ENCODE peak calls at places on chromosomes 7 and 10, in six cellular contexts. L is GM04504; R is WTC11; W is brain pericyte; C is activated T-helper 1 cell treated with anti-CD3 and anti-CD28 coated beads, Interleukin-12 subunit alpha, Interleukin-12 subunit beta, Interleukin-2, Interleukin-4 antibody, amounts not matched to agents 30 ng/mL and 10 ng/mL and 1 ng/mL, durations not matched to agents 14 hours and 24 hours and 36 hours; H is neural crest cell. T is an unnamed sample.
A peak's percentile ranks its signal among the peaks of the same experiment; 100 is the strongest.

GRCh38 chr7:100271716-100272537 is 35.6 kb upstream of the SPDYE3 start:
- DNase-seq in R (peak; percentile 100), C (peak; percentile 98), L (peak; percentile 81), W (peak; percentile 58), H (peak; percentile 99), T (peak; percentile 99)

GRCh38 chr7:94492601-94493000 is 17.0 kb upstream of the CASD1 start:
- DNase-seq in H (no peak), L (no peak), W (no peak), R (no peak), C (no peak), T (no peak)

GRCh38 chr10:88114368-88114767 is 250.9 kb downstream of the PTEN start:
- DNase-seq in R (peak; percentile 41), H (no peak), L (no peak), C (no peak), W (no peak), T (no peak)

GRCh38 chr7:41104621-41105020 is 598.3 kb downstream of the INHBA start:
- DNase-seq in H (no peak), C (no peak), W (no peak), L (no peak), R (no peak), T (no peak)

GRCh38 chr10:89086801-89087513 is 96.4 kb downstream of the FAS start:
- DNase-seq in L (peak; percentile 93), W (peak; percentile 61), R (peak; percentile 58), H (no peak), C (no peak), T (no peak)

GRCh38 chr7:106365252-106366005 is 80.6 kb upstream of the NAMPT start:
- DNase-seq in H (no peak), C (no peak), W (no peak), L (no peak), R (no peak), T (no peak)

GRCh38 chr10:131213651-131214505 is 97.6 kb downstream of the TCERG1L start:
- DNase-seq in L (no peak), W (no peak), R (no peak), C (no peak), H (no peak), T (no peak)

GRCh38 chr10:121667948-121668335 is 69.7 kb upstream of the FGFR2 start:
- DNase-seq in R (no peak), L (no peak), C (no peak), H (no peak), W (no peak), T (no peak)

GRCh38 chr7:150799741-150800575 is at the start of gene TMEM176B:
- DNase-seq in W (no peak), R (peak; percentile 37), C (no peak), H (no peak), L (no peak), T (peak; percentile 56)

GRCh38 chr7:27723086-27723485 is 16.9 kb upstream of the TAX1BP1 start:
- DNase-seq in W (no peak), C (no peak), H (no peak), R (no peak), L (no peak), T (no peak)

GRCh38 chr7:151110941-151111645 is 24.8 kb downstream of the AGAP3 start:
- DNase-seq in H (peak; percentile 72), W (no peak), L (no peak), C (peak; percentile 55), R (peak; percentile 89), T (peak; percentile 80)

GRCh38 chr10:613661-614340 is 75.7 kb downstream of the DIP2C start:
- DNase-seq in L (no peak), R (no peak), C (no peak), H (no peak), W (no peak), T (no peak)

GRCh38 chr10:116194061-116194460 is 78.9 kb downstream of the GFRA1 start:
- DNase-seq in H (no peak), C (no peak), R (no peak), W (no peak), L (no peak), T (no peak)

GRCh38 chr7:108368466-108368865 is 87.8 kb downstream of the NRCAM start:
- DNase-seq in R (no peak), C (no peak), L (no peak), W (no peak), H (no peak), T (no peak)

GRCh38 chr7:85230623-85231022 is 43.8 kb upstream of the SEMA3D start:
- DNase-seq in R (no peak), L (no peak), H (no peak), W (no peak), C (no peak), T (no peak)

GRCh38 chr7:3069767-3070449 is 26.2 kb upstream of the CARD11 start:
- DNase-seq in L (no peak), R (no peak), C (no peak), H (no peak), W (no peak), T (no peak)

GRCh38 chr7:38541440-38541839 is 89.7 kb downstream of the AMPH start:
- DNase-seq in H (no peak), R (no peak), W (no peak), C (no peak), L (no peak), T (no peak)

GRCh38 chr10:79487296-79488194 is 24.8 kb upstream of the EIF5AL1 start:
- DNase-seq in H (peak; percentile 38), W (no peak), C (peak; percentile 15), L (peak; percentile 40), R (peak; percentile 86), T (peak; percentile 73)

GRCh38 chr10:114131094-114131493 is 42.9 kb downstream of the CCDC186 start:
- DNase-seq in C (no peak), H (no peak), R (no peak), W (no peak), L (no peak), T (no peak)